ENCODE peak calls at places on chromosome 14, in five cellular contexts. M is neuronal stem cell, E is mesendoderm, Q is H9, A is H1. Y is an unnamed sample.
A peak's percentile ranks its signal among the peaks of the same experiment; 100 is the strongest.

GRCh38 chr14:54450535-54450934 is 9.4 kb upstream of the CNIH1 start:
- DNase-seq in M (no peak), E (no peak), Q (no peak), A (no peak), Y (peak; percentile 60)

GRCh38 chr14:74913986-74914573 is 9.0 kb downstream of the RPS6KL1 start:
- DNase-seq in M (peak; percentile 33), E (peak; percentile 68), Q (peak; percentile 62), A (no peak), Y (peak; percentile 77)

GRCh38 chr14:68208218-68208617 is 388.6 kb downstream of the RAD51B start:
- DNase-seq in M (no peak), E (no peak), Q (no peak), A (no peak), Y (no peak)

GRCh38 chr14:49961270-49962222 is 68.7 kb downstream of the ARF6 start:
- DNase-seq in M (no peak), E (no peak), Q (no peak), A (no peak), Y (peak; percentile 32)

GRCh38 chr14:74502236-74503019 is 8.9 kb downstream of the ISCA2 start:
- DNase-seq in M (no peak), E (peak; percentile 82), Q (peak; percentile 69), A (no peak), Y (peak; percentile 45)

GRCh38 chr14:63174760-63175191 is 29.5 kb upstream of the RHOJ start:
- DNase-seq in M (peak; percentile 44), E (peak; percentile 78), Q (peak; percentile 34), A (peak; percentile 21), Y (peak; percentile 76)

GRCh38 chr14:91694643-91695042 is 37.2 kb downstream of the CATSPERB start:
- DNase-seq in M (no peak), E (no peak), Q (no peak), A (no peak), Y (no peak)

GRCh38 chr14:75372260-75372659 is 55.6 kb upstream of the JDP2 start:
- DNase-seq in M (no peak), E (no peak), Q (no peak), A (no peak), Y (no peak)

GRCh38 chr14:73762375-73762822 is 48.2 kb upstream of the PNMA1 start:
- DNase-seq in M (no peak), E (no peak), Q (no peak), A (no peak), Y (no peak)

GRCh38 chr14:38121280-38121679 is 86.4 kb upstream of the SSTR1 start:
- DNase-seq in M (no peak), E (no peak), Q (no peak), A (no peak), Y (no peak)

GRCh38 chr14:38442208-38442607 is 186.3 kb upstream of the CLEC14A start:
- DNase-seq in M (no peak), E (peak; percentile 36), Q (no peak), A (no peak), Y (no peak)

GRCh38 chr14:96623676-96624484 is 121.7 kb downstream of the PAPOLA start:
- DNase-seq in M (no peak), E (no peak), Q (peak; percentile 20), A (no peak), Y (no peak)

GRCh38 chr14:64703393-64704144 is 655 bp upstream of the PLEKHG3 start:
- DNase-seq in M (no peak), E (peak; percentile 88), Q (peak; percentile 34), A (no peak), Y (no peak)

GRCh38 chr14:64700290-64700689 is 3.9 kb upstream of the PLEKHG3 start:
- DNase-seq in M (no peak), E (no peak), Q (no peak), A (no peak), Y (no peak)

GRCh38 chr14:64702493-64703392 is 1.5 kb upstream of the PLEKHG3 start:
- DNase-seq in M (no peak), E (peak; percentile 93), Q (peak; percentile 96), A (no peak), Y (no peak)

GRCh38 chr14:64700894-64701293 is 3.3 kb upstream of the PLEKHG3 start:
- DNase-seq in M (no peak), E (no peak), Q (no peak), A (no peak), Y (no peak)

GRCh38 chr14:64701660-64702059 is 2.6 kb upstream of the PLEKHG3 start:
- DNase-seq in M (no peak), E (peak; percentile 68), Q (no peak), A (no peak), Y (no peak)
- H3K23ac ChIP-seq in M (no peak overlapping the region), E (no peak overlapping the region), Q (no peak overlapping the region), A (no peak overlapping the region), Y (no peak overlapping the region)

GRCh38 chr14:35362911-35363374 is 41.6 kb downstream of the NFKBIA start:
- DNase-seq in M (no peak), E (no peak), Q (no peak), A (no peak), Y (peak; percentile 88)
- H3K23ac ChIP-seq in M (peak overlapping the region; percentile 86), E (no peak overlapping the region), Q (no peak overlapping the region), A (no peak overlapping the region), Y (peak overlapping the region; percentile 20)

DNA sequence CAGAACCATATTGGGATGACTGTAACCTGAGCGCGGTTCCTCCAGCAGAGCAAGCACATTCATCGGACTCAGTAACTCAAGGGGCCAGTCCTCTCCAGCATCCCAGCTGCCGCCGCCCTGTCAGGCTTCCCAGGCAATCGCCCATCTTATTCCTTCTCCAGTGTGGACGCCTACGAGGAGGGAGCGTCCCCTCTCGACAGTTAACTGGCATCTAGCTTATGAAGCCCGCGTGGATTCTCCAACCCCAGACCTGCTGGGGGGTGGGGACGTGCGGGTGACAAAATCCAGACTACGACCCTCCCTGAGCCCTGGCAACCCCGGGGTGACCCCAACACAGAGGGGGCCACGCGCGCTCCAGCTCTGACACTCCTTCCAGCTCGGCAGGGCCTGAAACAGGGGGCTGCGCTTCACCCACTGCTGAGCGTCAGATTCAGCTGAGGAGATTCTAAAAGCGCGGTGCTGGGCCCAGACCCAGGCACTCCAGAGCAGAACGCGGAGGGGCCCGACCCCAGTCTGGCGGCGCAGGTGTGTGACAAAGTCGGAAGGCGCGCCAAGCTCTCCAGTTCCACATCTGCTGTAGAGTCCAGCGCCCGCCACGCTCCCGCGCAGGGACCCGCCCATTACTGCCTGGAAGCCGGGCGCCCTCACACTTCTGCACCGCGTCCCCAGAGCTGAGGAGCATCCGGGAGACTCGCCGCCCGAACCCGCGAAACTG is 43.9 kb upstream of the ESR2 start:
- DNase-seq in M (peak; percentile 75), E (peak; percentile 90), Q (peak; percentile 68), A (peak; percentile 19), Y (peak; percentile 58)
- H3K23ac ChIP-seq in M (peak overlapping the region; percentile 81), E (peak overlapping the region; percentile 30), Q (no peak overlapping the region), A (no peak overlapping the region), Y (peak overlapping the region; percentile 90)

GRCh38 chr14:23665302-23666016 is 29.3 kb downstream of the DHRS2 start:
- DNase-seq in M (no peak), E (no peak), Q (no peak), A (no peak), Y (no peak)
- H3K23ac ChIP-seq in M (no peak overlapping the region), E (no peak overlapping the region), Q (no peak overlapping the region), A (no peak overlapping the region), Y (no peak overlapping the region)

Y was measured in IMR-90.